ENCODE peak calls at places on chromosomes 12 and 14, in eight cellular contexts. One of them, this sample, is unnamed.

GRCh38 chr12:124024263-124024678 is 51.3 kb downstream of the ZNF664 start:
- DNase-seq in psoas muscle: no peak
- DNase-seq in CD8-positive, alpha-beta memory T cell: no peak
- DNase-seq in endodermal cell: no peak
- DNase-seq in tibial artery: no peak
- DNase-seq in keratinocyte: no peak
- DNase-seq in left lung: no peak
- DNase-seq in ovary: no peak
- DNase-seq in this sample: no peak

GRCh38 chr12:69115099-69115498 is 124.3 kb upstream of the CPSF6 start:
- DNase-seq in psoas muscle: no peak
- DNase-seq in CD8-positive, alpha-beta memory T cell: no peak
- DNase-seq in endodermal cell: no peak
- DNase-seq in tibial artery: no peak
- DNase-seq in keratinocyte: no peak
- DNase-seq in left lung: no peak
- DNase-seq in ovary: no peak
- DNase-seq in this sample: no peak

GRCh38 chr12:88144037-88144436 is 1.9 kb downstream of the TMTC3 start:
- DNase-seq in psoas muscle: no peak
- DNase-seq in CD8-positive, alpha-beta memory T cell: no peak
- DNase-seq in endodermal cell: peak; percentile 72
- DNase-seq in tibial artery: no peak
- DNase-seq in keratinocyte: no peak
- DNase-seq in left lung: no peak
- DNase-seq in ovary: no peak
- DNase-seq in this sample: no peak

GRCh38 chr12:108103087-108103486 is 26.0 kb upstream of the WSCD2 start:
- DNase-seq in psoas muscle: no peak
- DNase-seq in CD8-positive, alpha-beta memory T cell: no peak
- DNase-seq in endodermal cell: no peak
- DNase-seq in tibial artery: no peak
- DNase-seq in keratinocyte: no peak
- DNase-seq in left lung: no peak
- DNase-seq in ovary: no peak
- DNase-seq in this sample: no peak

GRCh38 chr12:102527256-102527720 is 46.9 kb upstream of the IGF1 start:
- DNase-seq in psoas muscle: no peak
- DNase-seq in CD8-positive, alpha-beta memory T cell: no peak
- DNase-seq in endodermal cell: no peak
- DNase-seq in tibial artery: no peak
- DNase-seq in keratinocyte: no peak
- DNase-seq in left lung: no peak
- DNase-seq in ovary: no peak
- DNase-seq in this sample: no peak

GRCh38 chr12:77938301-77938700 is 107.6 kb downstream of the NAV3 start:
- DNase-seq in psoas muscle: no peak
- DNase-seq in CD8-positive, alpha-beta memory T cell: no peak
- DNase-seq in endodermal cell: no peak
- DNase-seq in tibial artery: no peak
- DNase-seq in keratinocyte: no peak
- DNase-seq in left lung: no peak
- DNase-seq in ovary: no peak
- DNase-seq in this sample: no peak

GRCh38 chr12:55933158-55933798 is 2.3 kb downstream of the DGKA start:
- DNase-seq in psoas muscle: no peak
- DNase-seq in CD8-positive, alpha-beta memory T cell: no peak
- DNase-seq in endodermal cell: no peak
- DNase-seq in tibial artery: no peak
- DNase-seq in keratinocyte: peak; percentile 97
- DNase-seq in left lung: no peak
- DNase-seq in ovary: no peak
- DNase-seq in this sample: no peak

GRCh38 chr12:28367993-28368392 is 177.7 kb downstream of the CCDC91 start:
- DNase-seq in psoas muscle: no peak
- DNase-seq in CD8-positive, alpha-beta memory T cell: no peak
- DNase-seq in endodermal cell: no peak
- DNase-seq in tibial artery: no peak
- DNase-seq in keratinocyte: no peak
- DNase-seq in left lung: no peak
- DNase-seq in ovary: no peak
- DNase-seq in this sample: no peak

GRCh38 chr12:9334026-9334692 is 126.0 kb upstream of the PZP start:
- DNase-seq in psoas muscle: no peak
- DNase-seq in CD8-positive, alpha-beta memory T cell: no peak
- DNase-seq in endodermal cell: no peak
- DNase-seq in tibial artery: no peak
- DNase-seq in keratinocyte: no peak
- DNase-seq in left lung: no peak
- DNase-seq in ovary: no peak
- DNase-seq in this sample: no peak

GRCh38 chr14:105398726-105399440 is 545 bp downstream of the TEX22 start:
- DNase-seq in psoas muscle: no peak
- DNase-seq in CD8-positive, alpha-beta memory T cell: no peak
- DNase-seq in endodermal cell: no peak
- DNase-seq in tibial artery: no peak
- DNase-seq in keratinocyte: no peak
- DNase-seq in left lung: no peak
- DNase-seq in ovary: no peak
- DNase-seq in this sample: peak; percentile 84

GRCh38 chr14:34361504-34362011 is 100.5 kb downstream of the SPTSSA start:
- DNase-seq in psoas muscle: no peak
- DNase-seq in CD8-positive, alpha-beta memory T cell: no peak
- DNase-seq in endodermal cell: no peak
- DNase-seq in tibial artery: no peak
- DNase-seq in keratinocyte: no peak
- DNase-seq in left lung: no peak
- DNase-seq in ovary: no peak
- DNase-seq in this sample: no peak

GRCh38 chr14:40188006-40188405 is 755.8 kb upstream of the FBXO33 start:
- DNase-seq in psoas muscle: no peak
- DNase-seq in CD8-positive, alpha-beta memory T cell: no peak
- DNase-seq in endodermal cell: no peak
- DNase-seq in tibial artery: no peak
- DNase-seq in keratinocyte: no peak
- DNase-seq in left lung: no peak
- DNase-seq in ovary: no peak
- DNase-seq in this sample: no peak

GRCh38 chr12:99911076-99911475 is 73.7 kb downstream of the ANKS1B start:
- DNase-seq in psoas muscle: peak; percentile 36
- DNase-seq in CD8-positive, alpha-beta memory T cell: no peak
- DNase-seq in endodermal cell: no peak
- DNase-seq in tibial artery: peak; percentile 23
- DNase-seq in keratinocyte: no peak
- DNase-seq in left lung: no peak
- DNase-seq in ovary: no peak
- DNase-seq in this sample: no peak

GRCh38 chr12:71665109-71665476 is 992 bp downstream of the THAP2 start:
- DNase-seq in psoas muscle: no peak
- DNase-seq in CD8-positive, alpha-beta memory T cell: no peak
- DNase-seq in endodermal cell: no peak
- DNase-seq in tibial artery: no peak
- DNase-seq in keratinocyte: no peak
- DNase-seq in left lung: no peak
- DNase-seq in ovary: no peak
- DNase-seq in this sample: no peak

GRCh38 chr12:99984271-99985128 is at the start of gene ANKS1B:
- DNase-seq in psoas muscle: peak; percentile 70
- DNase-seq in CD8-positive, alpha-beta memory T cell: no peak
- DNase-seq in endodermal cell: peak; percentile 93
- DNase-seq in tibial artery: peak; percentile 38
- DNase-seq in keratinocyte: no peak
- DNase-seq in left lung: peak; percentile 55
- DNase-seq in ovary: peak; percentile 49
- DNase-seq in this sample: peak; percentile 74

GRCh38 chr12:56678852-56679251 is 9.2 kb downstream of the PTGES3 start:
- DNase-seq in psoas muscle: no peak
- DNase-seq in CD8-positive, alpha-beta memory T cell: no peak
- DNase-seq in endodermal cell: peak; percentile 43
- DNase-seq in tibial artery: no peak
- DNase-seq in keratinocyte: no peak
- DNase-seq in left lung: peak; percentile 10
- DNase-seq in ovary: peak; percentile 25
- DNase-seq in this sample: no peak

GRCh38 chr12:115694564-115694963 is 582.9 kb downstream of the MED13L start:
- DNase-seq in psoas muscle: no peak
- DNase-seq in CD8-positive, alpha-beta memory T cell: no peak
- DNase-seq in endodermal cell: no peak
- DNase-seq in tibial artery: no peak
- DNase-seq in keratinocyte: no peak
- DNase-seq in left lung: no peak
- DNase-seq in ovary: no peak
- DNase-seq in this sample: no peak

GRCh38 chr12:42260518-42260917 is 22.5 kb upstream of the YAF2 start:
- DNase-seq in psoas muscle: no peak
- DNase-seq in CD8-positive, alpha-beta memory T cell: no peak
- DNase-seq in endodermal cell: no peak
- DNase-seq in tibial artery: no peak
- DNase-seq in keratinocyte: no peak
- DNase-seq in left lung: no peak
- DNase-seq in ovary: no peak
- DNase-seq in this sample: no peak

GRCh38 chr12:78308701-78309100 is 478.0 kb downstream of the NAV3 start:
- DNase-seq in psoas muscle: no peak
- DNase-seq in CD8-positive, alpha-beta memory T cell: no peak
- DNase-seq in endodermal cell: no peak
- DNase-seq in tibial artery: no peak
- DNase-seq in keratinocyte: no peak
- DNase-seq in left lung: no peak
- DNase-seq in ovary: no peak
- DNase-seq in this sample: no peak

GRCh38 chr12:54141534-54142475 is 47.0 kb downstream of the SMUG1 start:
- DNase-seq in psoas muscle: no peak
- DNase-seq in CD8-positive, alpha-beta memory T cell: no peak
- DNase-seq in endodermal cell: no peak
- DNase-seq in tibial artery: peak; percentile 62
- DNase-seq in keratinocyte: no peak
- DNase-seq in left lung: no peak
- DNase-seq in ovary: no peak
- DNase-seq in this sample: no peak

GRCh38 chr14:31880935-31881334 is 196.2 kb upstream of the ARHGAP5 start:
- DNase-seq in psoas muscle: no peak
- DNase-seq in CD8-positive, alpha-beta memory T cell: no peak
- DNase-seq in endodermal cell: no peak
- DNase-seq in tibial artery: no peak
- DNase-seq in keratinocyte: no peak
- DNase-seq in left lung: peak; percentile 34
- DNase-seq in ovary: no peak
- DNase-seq in this sample: no peak

DNA sequence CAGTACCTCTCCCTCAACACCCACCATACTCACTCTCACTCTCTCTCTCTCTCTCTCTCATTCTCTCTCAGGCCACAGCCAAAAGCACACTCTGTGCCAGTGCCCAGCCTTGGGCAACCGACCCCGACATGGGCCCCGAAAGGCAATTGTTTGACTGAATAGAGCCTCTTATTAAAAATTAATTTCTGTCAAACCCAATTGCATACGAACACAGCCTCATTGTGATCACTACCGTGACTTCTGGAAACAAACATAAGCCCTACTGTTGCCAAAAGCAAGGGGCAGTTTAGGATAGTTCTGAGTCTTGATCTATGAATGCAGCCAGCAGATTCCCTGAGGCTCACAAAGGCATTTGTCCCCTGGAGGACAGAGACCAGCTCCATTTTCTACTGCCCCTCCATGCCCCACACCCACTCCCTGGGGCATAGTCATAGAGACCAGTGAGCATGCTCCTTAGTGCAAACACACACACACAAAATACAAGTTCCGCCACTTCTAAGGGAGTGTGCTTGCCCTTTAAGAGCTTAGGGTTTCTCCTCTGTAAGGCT is 23.7 kb downstream of the DUSP6 start:
- DNase-seq in psoas muscle: no peak
- DNase-seq in CD8-positive, alpha-beta memory T cell: no peak
- DNase-seq in endodermal cell: no peak
- DNase-seq in tibial artery: no peak
- DNase-seq in keratinocyte: no peak
- DNase-seq in left lung: no peak
- DNase-seq in ovary: no peak
- DNase-seq in this sample: peak; percentile 42
- H3K4me1 ChIP-seq in psoas muscle: no peaks in the 10 kb centered on the region
- H3K4me1 ChIP-seq in CD8-positive, alpha-beta memory T cell: no peaks in the 10 kb centered on the region
- H3K4me1 ChIP-seq in endodermal cell: peaks cover 12% of the 10 kb centered on the region
- H3K4me1 ChIP-seq in tibial artery: no peaks in the 10 kb centered on the region
- H3K4me1 ChIP-seq in keratinocyte: no peaks in the 10 kb centered on the region
- H3K4me1 ChIP-seq in left lung: peaks cover 5% of the 10 kb centered on the region
- H3K4me1 ChIP-seq in ovary: peaks cover 9% of the 10 kb centered on the region
- H3K4me1 ChIP-seq in this sample: peaks cover 40% of the 10 kb centered on the region

DNA sequence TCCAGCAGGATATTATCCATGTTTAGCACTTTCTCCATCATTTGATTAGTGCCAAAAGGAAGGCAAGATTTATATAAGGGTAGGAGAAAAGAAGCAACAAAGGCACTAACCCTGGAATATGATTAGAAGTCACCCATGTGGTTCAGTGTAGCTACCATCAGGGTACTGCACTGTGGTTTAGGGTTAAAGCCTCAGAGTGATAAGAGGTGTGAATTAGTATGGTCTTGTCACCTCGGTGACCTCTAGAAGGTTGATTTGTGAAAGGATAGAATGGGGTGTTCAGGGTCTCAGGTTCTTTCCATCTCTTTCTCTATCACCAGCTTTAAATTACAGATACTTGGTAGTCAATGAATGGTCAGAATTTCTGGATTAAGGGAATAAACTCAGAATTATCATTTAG is 103.0 kb upstream of the TMTC2 start:
- DNase-seq in psoas muscle: no peak
- DNase-seq in CD8-positive, alpha-beta memory T cell: no peak
- DNase-seq in endodermal cell: no peak
- DNase-seq in tibial artery: no peak
- DNase-seq in keratinocyte: no peak
- DNase-seq in left lung: no peak
- DNase-seq in ovary: no peak
- DNase-seq in this sample: no peak
- H3K4me3 ChIP-seq in psoas muscle: no peak overlapping the region
- H3K4me3 ChIP-seq in CD8-positive, alpha-beta memory T cell: no peak overlapping the region
- H3K4me3 ChIP-seq in endodermal cell: no peak overlapping the region
- H3K4me3 ChIP-seq in tibial artery: no peak overlapping the region
- H3K4me3 ChIP-seq in keratinocyte: no peak overlapping the region
- H3K4me3 ChIP-seq in left lung: no peak overlapping the region
- H3K4me3 ChIP-seq in ovary: no peak overlapping the region
- H3K4me3 ChIP-seq in this sample: no peak overlapping the region

DNA sequence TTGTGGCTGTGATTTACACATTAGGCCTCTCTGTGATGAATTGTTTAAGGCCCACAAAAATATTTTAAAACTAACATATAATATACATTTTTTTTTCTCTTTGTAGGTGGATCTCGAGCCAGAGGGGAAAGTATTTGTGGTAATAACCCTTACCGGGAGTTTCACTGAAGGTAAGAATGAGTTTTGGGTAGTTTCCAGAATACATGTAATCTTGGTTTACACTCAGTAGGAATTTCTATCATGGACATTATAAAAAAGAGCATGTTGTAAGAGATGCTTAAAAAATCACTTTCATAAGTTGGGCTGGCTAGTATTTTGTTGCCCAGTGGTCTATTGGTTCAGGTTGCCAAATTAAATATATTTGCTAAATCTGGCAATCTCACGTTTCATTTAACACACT is 69.7 kb downstream of the PRKCH start:
- DNase-seq in psoas muscle: no peak
- DNase-seq in CD8-positive, alpha-beta memory T cell: no peak
- DNase-seq in endodermal cell: no peak
- DNase-seq in tibial artery: no peak
- DNase-seq in keratinocyte: no peak
- DNase-seq in left lung: no peak
- DNase-seq in ovary: no peak
- DNase-seq in this sample: no peak
- H3K4me1 ChIP-seq in psoas muscle: peaks cover 28% of the 10 kb centered on the region
- H3K4me1 ChIP-seq in CD8-positive, alpha-beta memory T cell: peaks cover 99% of the 10 kb centered on the region
- H3K4me1 ChIP-seq in endodermal cell: no peaks in the 10 kb centered on the region
- H3K4me1 ChIP-seq in tibial artery: no peaks in the 10 kb centered on the region
- H3K4me1 ChIP-seq in keratinocyte: peaks cover 24% of the 10 kb centered on the region
- H3K4me1 ChIP-seq in left lung: no peaks in the 10 kb centered on the region
- H3K4me1 ChIP-seq in ovary: no peaks in the 10 kb centered on the region
- H3K4me1 ChIP-seq in this sample: peaks cover 18% of the 10 kb centered on the region

GRCh38 chr12:76259660-76260389 is 88.4 kb downstream of the BBS10 start:
- DNase-seq in psoas muscle: no peak
- DNase-seq in CD8-positive, alpha-beta memory T cell: no peak
- DNase-seq in endodermal cell: no peak
- DNase-seq in tibial artery: no peak
- DNase-seq in keratinocyte: no peak
- DNase-seq in left lung: no peak
- DNase-seq in ovary: no peak
- DNase-seq in this sample: no peak
- H3K4me3 ChIP-seq in psoas muscle: peak overlapping the region; percentile 17
- H3K4me3 ChIP-seq in CD8-positive, alpha-beta memory T cell: no peak overlapping the region
- H3K4me3 ChIP-seq in endodermal cell: no peak overlapping the region
- H3K4me3 ChIP-seq in tibial artery: no peak overlapping the region
- H3K4me3 ChIP-seq in keratinocyte: peak overlapping the region; percentile 77
- H3K4me3 ChIP-seq in left lung: no peak overlapping the region
- H3K4me3 ChIP-seq in ovary: no peak overlapping the region
- H3K4me3 ChIP-seq in this sample: no peak overlapping the region